ENCODE peak calls at places on chromosome 3, in nine cellular contexts. M is psoas muscle, E is DND-41, I is body of pancreas, B is tibial nerve, Q is uterus, L is OCI-LY7, P is IMR-90, O is ovary. G is an unnamed sample.
A peak's percentile ranks its signal among the peaks of the same experiment; 100 is the strongest.

GRCh38 chr3:161559177-161559998 is 62.8 kb downstream of the OTOL1 start:
- DNase-seq in M (no peak), Q (no peak), I (no peak), P (peak; percentile 9), B (no peak), L (peak; percentile 52), O (no peak), E (peak; percentile 42), G (no peak)

GRCh38 chr3:188262913-188263683 is 109.1 kb downstream of the LPP start:
- DNase-seq in M (no peak), P (peak; percentile 83), E (no peak), L (no peak), B (no peak), I (no peak), Q (no peak), O (no peak), G (peak; percentile 84)

GRCh38 chr3:88231632-88232031 is 81.9 kb downstream of the C3orf38 start:
- DNase-seq in P (no peak), Q (no peak), I (no peak), O (no peak), B (no peak), E (no peak), L (no peak), M (no peak), G (no peak)

GRCh38 chr3:53303549-53303948 is 43.8 kb downstream of the DCP1A start:
- DNase-seq in L (no peak), M (peak; percentile 36), E (no peak), O (no peak), B (no peak), I (no peak), P (no peak), Q (no peak), G (no peak)

GRCh38 chr3:2303567-2303966 is 204.9 kb downstream of the CNTN4 start:
- DNase-seq in M (no peak), B (no peak), Q (no peak), P (no peak), E (peak; percentile 12), O (no peak), L (no peak), I (no peak), G (no peak)

GRCh38 chr3:171679011-171679492 is 131.2 kb downstream of the PLD1 start:
- DNase-seq in P (no peak), M (no peak), E (no peak), O (no peak), B (no peak), Q (no peak), I (no peak), L (no peak), G (no peak)

GRCh38 chr3:154901263-154901662 is 178.9 kb upstream of the MME start:
- DNase-seq in B (no peak), E (no peak), Q (no peak), O (no peak), I (no peak), P (peak; percentile 54), L (no peak), M (no peak), G (no peak)

GRCh38 chr3:123660900-123661299 is 76.0 kb upstream of the HACD2 start:
- DNase-seq in L (no peak), M (peak; percentile 83), I (peak; percentile 70), E (no peak), Q (peak; percentile 97), B (peak; percentile 89), O (peak; percentile 96), P (peak; percentile 98), G (peak; percentile 98)

GRCh38 chr3:48756640-48757039 is 39.6 kb upstream of the IP6K2 start:
- DNase-seq in P (no peak), E (no peak), L (no peak), M (no peak), Q (no peak), I (no peak), B (no peak), O (no peak), G (no peak)

GRCh38 chr3:149419816-149420215 is 42.4 kb upstream of the TM4SF1 start:
- DNase-seq in B (no peak), M (no peak), O (no peak), Q (no peak), P (no peak), L (no peak), I (no peak), E (no peak), G (no peak)

GRCh38 chr3:32146669-32147315 is 40.4 kb downstream of the GPD1L start:
- DNase-seq in L (peak; percentile 46), I (no peak), Q (no peak), E (no peak), M (no peak), P (no peak), O (no peak), B (no peak), G (no peak)

GRCh38 chr3:84318273-84318809 is 640.4 kb upstream of the CADM2 start:
- DNase-seq in Q (no peak), P (no peak), M (no peak), L (no peak), I (no peak), O (no peak), E (no peak), B (no peak), G (no peak)

GRCh38 chr3:128950223-128950938 is 43.5 kb downstream of the CFAP92 start:
- DNase-seq in L (peak; percentile 19), B (no peak), Q (no peak), I (no peak), M (no peak), P (peak; percentile 38), E (peak; percentile 18), O (no peak), G (no peak)

GRCh38 chr3:154235330-154235729 is 89.0 kb downstream of the DHX36 start:
- DNase-seq in Q (no peak), I (no peak), L (no peak), P (peak; percentile 61), B (no peak), M (no peak), O (no peak), E (no peak), G (no peak)

GRCh38 chr3:59133350-59133749 is 83.5 kb upstream of the CFAP20DC start:
- DNase-seq in O (no peak), M (no peak), P (peak; percentile 81), I (no peak), L (no peak), E (no peak), Q (no peak), B (no peak), G (no peak)

GRCh38 chr3:168511428-168512014 is 415.8 kb upstream of the GOLIM4 start:
- DNase-seq in L (peak; percentile 0), P (peak; percentile 20), Q (no peak), O (no peak), E (no peak), B (no peak), M (no peak), I (no peak), G (no peak)

GRCh38 chr3:50474717-50475116 is 28.7 kb downstream of the CACNA2D2 start:
- DNase-seq in E (no peak), P (peak; percentile 41), M (no peak), B (peak; percentile 7), L (no peak), O (no peak), Q (no peak), I (no peak), G (no peak)

GRCh38 chr3:78070188-78070587 is 1030.3 kb downstream of the ROBO2 start:
- DNase-seq in I (no peak), B (no peak), L (no peak), E (no peak), O (no peak), Q (no peak), P (no peak), M (no peak), G (no peak)

DNA sequence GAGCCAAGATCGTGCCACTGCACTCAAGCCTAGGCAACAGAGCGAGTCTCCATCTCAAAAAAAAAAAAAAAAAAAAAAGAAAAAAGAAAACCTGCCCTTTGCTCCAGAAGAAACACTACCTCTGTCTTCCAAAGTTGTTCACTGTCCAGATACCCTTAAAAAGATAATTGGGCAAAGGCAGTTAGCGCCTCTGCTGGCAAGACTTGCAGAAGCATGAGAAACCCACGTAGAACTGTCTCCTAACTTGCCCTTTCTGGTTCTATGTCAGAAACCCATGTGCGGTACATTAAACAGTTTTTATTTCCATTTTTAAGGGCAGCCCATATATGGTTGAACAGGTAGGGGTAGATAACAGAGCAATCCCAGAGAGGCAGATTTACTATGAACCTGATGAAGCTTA is 1026.4 kb downstream of the ROBO2 start:
- DNase-seq in O (no peak), I (no peak), E (no peak), P (no peak), B (no peak), M (no peak), L (no peak), Q (no peak), G (no peak)
- TF ChIP-seq CTCF in O (no peak), I (no peak), E (no peak), P (no peak), B (no peak), M (no peak), L (peak; percentile 22), Q (no peak), G (no peak)

GRCh38 chr3:94064243-94064642 is 1.4 kb downstream of the NSUN3 start:
- DNase-seq in L (peak; percentile 6), O (no peak), P (no peak), I (no peak), Q (no peak), B (no peak), M (no peak), E (no peak), G (no peak)
- H3K4me3 ChIP-seq in L (peak overlapping the region; percentile 91), O (no peak overlapping the region), P (no peak overlapping the region), I (no peak overlapping the region), Q (no peak overlapping the region), B (peak overlapping the region; percentile 64), M (peak overlapping the region; percentile 74), E (peak overlapping the region; percentile 82), G (peak overlapping the region; percentile 78)

GRCh38 chr3:106088270-106088669 is 219.5 kb upstream of the CBLB start:
- DNase-seq in O (no peak), P (peak; percentile 24), M (no peak), I (no peak), B (no peak), L (no peak), E (no peak), Q (no peak), G (no peak)
- H3K27ac ChIP-seq in O (no peak overlapping the region), P (no peak overlapping the region), M (no peak overlapping the region), I (no peak overlapping the region), B (no peak overlapping the region), L (no peak overlapping the region), E (no peak overlapping the region), Q (no peak overlapping the region), G (no peak overlapping the region)

GRCh38 chr3:173587055-173587454 is 189.5 kb downstream of the NLGN1 start:
- DNase-seq in E (no peak), M (no peak), Q (no peak), P (no peak), O (no peak), B (no peak), L (no peak), I (no peak), G (no peak)

GRCh38 chr3:173584834-173585831 is 187.6 kb downstream of the NLGN1 start:
- DNase-seq in E (no peak), O (peak; percentile 51), B (peak; percentile 17), Q (no peak), L (no peak), I (peak; percentile 24), M (peak; percentile 17), P (peak; percentile 57), G (no peak)

GRCh38 chr3:173584093-173584833 is 186.7 kb downstream of the NLGN1 start:
- DNase-seq in L (peak; percentile 6), Q (no peak), P (peak; percentile 44), M (no peak), I (peak; percentile 30), E (peak; percentile 11), O (peak; percentile 25), B (peak; percentile 45), G (no peak)

GRCh38 chr3:173588547-173588946 is 191.0 kb downstream of the NLGN1 start:
- DNase-seq in P (no peak), Q (no peak), M (no peak), I (no peak), O (no peak), L (no peak), E (no peak), B (no peak), G (no peak)

GRCh38 chr3:173586176-173586575 is 188.6 kb downstream of the NLGN1 start:
- DNase-seq in L (no peak), Q (no peak), B (no peak), O (no peak), M (no peak), P (peak; percentile 21), E (no peak), I (no peak), G (no peak)
- TF ChIP-seq CTCF in L (no peak), Q (no peak), B (no peak), O (no peak), M (no peak), P (no peak), E (no peak), I (no peak), G (no peak)